ENCODE peak calls at places on chromosomes 2 and 18, in six cellular contexts. Z, R, C, B, F and A are unnamed samples.

GRCh38 chr2:215362562-215362904 is 50.7 kb downstream of the ATIC start:
- DNase-seq in C (no peak), R (no peak), Z (no peak), B (no peak), F (no peak), A (no peak)

GRCh38 chr2:204825681-204826080 is 280.4 kb downstream of the PARD3B start:
- DNase-seq in F (no peak), Z (no peak), C (no peak), R (no peak), B (no peak), A (no peak)

GRCh38 chr18:49514577-49514976 is 27.5 kb upstream of the C18orf32 start:
- DNase-seq in C (no peak), Z (no peak), B (no peak), R (no peak), F (no peak), A (peak; percentile 44)

GRCh38 chr2:153622285-153622684 is 143.7 kb upstream of the RPRM start:
- DNase-seq in B (no peak), Z (no peak), R (no peak), C (no peak), F (no peak), A (no peak)

GRCh38 chr2:100422320-100422719 is 4.9 kb upstream of the CHST10 start:
- DNase-seq in F (peak; percentile 28), B (no peak), Z (peak; percentile 74), C (peak; percentile 15), R (no peak), A (peak; percentile 4)

GRCh38 chr2:99858951-99859596 is 283.3 kb downstream of the AFF3 start:
- DNase-seq in R (no peak), Z (no peak), C (no peak), F (no peak), B (no peak), A (no peak)

GRCh38 chr2:10901160-10901559 is 10.6 kb upstream of the KCNF1 start:
- DNase-seq in C (no peak), R (no peak), B (no peak), Z (peak; percentile 78), F (no peak), A (peak; percentile 39)

GRCh38 chr2:196274387-196274809 is 103.0 kb upstream of the STK17B start:
- DNase-seq in R (no peak), Z (no peak), C (peak; percentile 65), B (no peak), F (no peak), A (peak; percentile 42)

GRCh38 chr2:139217641-139218040 is 437.5 kb upstream of the NXPH2 start:
- DNase-seq in Z (no peak), C (no peak), R (no peak), B (no peak), F (no peak), A (no peak)

GRCh38 chr2:113795405-113795920 is 39.0 kb upstream of the SLC35F5 start:
- DNase-seq in F (peak; percentile 52), C (no peak), R (no peak), B (no peak), Z (no peak), A (no peak)

GRCh38 chr2:237227190-237227988 is 141.7 kb downstream of the COPS8 start:
- DNase-seq in F (peak; percentile 88), C (peak; percentile 93), R (peak; percentile 25), B (peak; percentile 44), Z (peak; percentile 64), A (peak; percentile 39)

GRCh38 chr2:44267269-44268258 is 7.7 kb upstream of the SLC3A1 start:
- DNase-seq in Z (no peak), B (no peak), R (no peak), F (peak; percentile 94), C (no peak), A (no peak)

GRCh38 chr2:234308814-234309195 is 188.1 kb downstream of the ARL4C start:
- DNase-seq in C (peak; percentile 79), B (no peak), F (peak; percentile 88), Z (no peak), R (peak; percentile 75), A (no peak)

GRCh38 chr2:36367497-36368353 is 12.1 kb downstream of the CRIM1 start:
- DNase-seq in C (peak; percentile 41), Z (peak; percentile 77), F (peak; percentile 68), B (no peak), R (no peak), A (no peak)

GRCh38 chr18:3529597-3529996 is 79.6 kb downstream of the TGIF1 start:
- DNase-seq in Z (no peak), C (no peak), R (no peak), F (no peak), B (no peak), A (no peak)

GRCh38 chr18:34358923-34359322 is 134.2 kb upstream of the NOL4 start:
- DNase-seq in Z (no peak), C (no peak), B (no peak), F (no peak), R (no peak), A (no peak)

GRCh38 chr2:189511210-189511609 is 69.4 kb downstream of the SLC40A1 start:
- DNase-seq in R (no peak), C (no peak), F (no peak), B (no peak), Z (no peak), A (no peak)

GRCh38 chr2:165847001-165847400 is 53.0 kb upstream of the GALNT3 start:
- DNase-seq in C (no peak), Z (no peak), F (no peak), R (no peak), B (no peak), A (no peak)

GRCh38 chr2:108949316-108950299 is 39.4 kb downstream of the EDAR start:
- DNase-seq in B (no peak), C (no peak), F (no peak), Z (no peak), R (no peak), A (no peak)

GRCh38 chr18:44466997-44467396 is 213.7 kb upstream of the SETBP1 start:
- DNase-seq in R (no peak), C (no peak), B (no peak), Z (no peak), F (no peak), A (no peak)

GRCh38 chr2:216740557-216741222 is 45.3 kb upstream of the IGFBP5 start:
- DNase-seq in Z (no peak), B (no peak), R (no peak), C (no peak), F (no peak), A (no peak)

GRCh38 chr2:34719195-34719594 is 1120.1 kb upstream of the FAM98A start:
- DNase-seq in B (no peak), R (no peak), F (no peak), C (no peak), Z (no peak), A (no peak)

GRCh38 chr18:61765097-61765496 is 127.7 kb downstream of the RNF152 start:
- DNase-seq in Z (peak; percentile 97), F (no peak), C (no peak), R (no peak), B (no peak), A (no peak)

GRCh38 chr2:207475546-207475945 is 54.2 kb upstream of the CREB1 start:
- DNase-seq in Z (peak; percentile 75), C (no peak), R (no peak), F (no peak), B (no peak), A (no peak)

GRCh38 chr2:188085421-188085820 is 206.3 kb upstream of the GULP1 start:
- DNase-seq in Z (no peak), B (no peak), C (no peak), F (no peak), R (no peak), A (no peak)

GRCh38 chr2:43424262-43425207 is 171.3 kb downstream of the THADA start:
- DNase-seq in B (no peak), R (peak; percentile 30), Z (no peak), C (no peak), F (no peak), A (no peak)

GRCh38 chr2:210752532-210752931 is 196.1 kb downstream of the CPS1 start:
- DNase-seq in B (no peak), R (no peak), C (no peak), F (no peak), Z (no peak), A (no peak)

GRCh38 chr18:6331872-6332271 is 82.8 kb downstream of the L3MBTL4 start:
- DNase-seq in B (no peak), Z (no peak), R (no peak), F (no peak), C (no peak), A (no peak)

GRCh38 chr2:138035597-138036217 is 71.4 kb downstream of the HNMT start:
- DNase-seq in F (no peak), C (peak; percentile 23), Z (peak; percentile 52), R (no peak), B (no peak), A (no peak)

GRCh38 chr2:144374163-144374661 is 145.7 kb downstream of the ZEB2 start:
- DNase-seq in C (no peak), R (no peak), B (no peak), F (no peak), Z (no peak), A (no peak)

GRCh38 chr2:102366406-102367112 is 11.0 kb downstream of the IL18R1 start:
- DNase-seq in F (no peak), R (peak; percentile 38), B (no peak), Z (no peak), C (no peak), A (no peak)

GRCh38 chr18:8801263-8801901 is 96.0 kb downstream of the MTCL1 start:
- DNase-seq in F (peak; percentile 81), Z (peak; percentile 60), B (no peak), C (peak; percentile 98), R (no peak), A (no peak)